ENCODE peak calls at places on chromosomes 5 and 9, in eight cellular contexts. D, W, J, T, X, E, F and Y are unnamed samples.

GRCh38 chr5:179802207-179802883 is 4.3 kb downstream of the MGAT4B start:
- DNase-seq in X (no peak), W (no peak), J (no peak), F (no peak), E (no peak), T (no peak), D (peak; percentile 69), Y (no peak)

GRCh38 chr5:176447538-176447981 is 625 bp upstream of the FAF2 start:
- DNase-seq in J (no peak), X (no peak), E (no peak), W (peak; percentile 63), T (no peak), F (no peak), D (no peak), Y (no peak)

GRCh38 chr5:148913493-148913892 is 87.1 kb downstream of the ADRB2 start:
- DNase-seq in J (no peak), T (no peak), W (no peak), X (no peak), F (no peak), E (no peak), D (no peak), Y (peak; percentile 14)

GRCh38 chr9:135061441-135061840 is 26.0 kb upstream of the OLFM1 start:
- DNase-seq in E (no peak), D (no peak), T (no peak), W (no peak), X (no peak), F (no peak), J (no peak), Y (no peak)

GRCh38 chr9:81693639-81694378 is 4.5 kb upstream of the TLE1 start:
- DNase-seq in F (no peak), D (no peak), T (no peak), W (no peak), J (no peak), E (no peak), X (no peak), Y (no peak)

GRCh38 chr5:10601246-10602030 is 37.6 kb downstream of the ANKRD33B start:
- DNase-seq in D (peak; percentile 92), X (peak; percentile 90), J (peak; percentile 76), F (peak; percentile 90), T (peak; percentile 92), E (peak; percentile 92), W (no peak), Y (peak; percentile 90)

GRCh38 chr5:176429972-176430371 is 13.6 kb upstream of the CLTB start:
- DNase-seq in D (no peak), W (no peak), E (no peak), F (peak; percentile 49), X (no peak), T (no peak), J (no peak), Y (no peak)

GRCh38 chr5:6439588-6440550 is 8.8 kb upstream of the UBE2QL1 start:
- DNase-seq in J (no peak), T (no peak), E (no peak), X (no peak), F (no peak), D (no peak), W (no peak), Y (no peak)

GRCh38 chr5:179700401-179700918 is 1.7 kb downstream of the CANX start:
- DNase-seq in E (no peak), J (no peak), W (no peak), T (peak; percentile 25), X (no peak), D (no peak), F (no peak), Y (peak; percentile 24)

GRCh38 chr9:36396985-36397384 is 3.1 kb downstream of the RNF38 start:
- DNase-seq in F (peak; percentile 29), W (no peak), D (no peak), E (no peak), X (no peak), J (no peak), T (peak; percentile 45), Y (no peak)

GRCh38 chr9:129885018-129885669 is 49.9 kb downstream of the USP20 start:
- DNase-seq in W (peak; percentile 31), E (no peak), F (no peak), X (no peak), T (no peak), D (peak; percentile 67), J (peak; percentile 68), Y (peak; percentile 46)

DNA sequence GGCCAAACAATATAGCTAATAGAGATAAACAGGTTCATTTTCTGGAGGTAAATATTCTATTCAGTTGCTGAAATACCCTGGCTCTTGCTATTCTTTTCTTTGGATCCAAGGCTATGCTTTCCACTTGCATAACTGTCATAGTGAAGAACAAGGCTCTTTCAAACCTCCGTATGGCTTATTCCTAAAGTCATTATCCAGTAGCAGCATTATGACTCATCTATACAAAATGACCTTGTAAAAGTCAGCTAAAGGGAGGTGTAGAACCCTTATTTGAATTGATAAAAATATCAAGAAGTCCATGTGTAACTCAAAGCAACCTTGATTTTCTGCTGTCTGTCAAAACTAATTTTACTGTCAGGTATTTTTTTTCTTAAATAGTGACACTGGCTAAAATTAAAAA is 447.8 kb downstream of the PLK2 start:
- DNase-seq in T (no peak), W (no peak), F (no peak), X (no peak), D (no peak), E (peak; percentile 4), J (no peak), Y (no peak)
- TF ChIP-seq CTCF in T (no peak), W (no peak), F (no peak), X (no peak), D (no peak), E (no peak), J (no peak), Y (no peak)

DNA sequence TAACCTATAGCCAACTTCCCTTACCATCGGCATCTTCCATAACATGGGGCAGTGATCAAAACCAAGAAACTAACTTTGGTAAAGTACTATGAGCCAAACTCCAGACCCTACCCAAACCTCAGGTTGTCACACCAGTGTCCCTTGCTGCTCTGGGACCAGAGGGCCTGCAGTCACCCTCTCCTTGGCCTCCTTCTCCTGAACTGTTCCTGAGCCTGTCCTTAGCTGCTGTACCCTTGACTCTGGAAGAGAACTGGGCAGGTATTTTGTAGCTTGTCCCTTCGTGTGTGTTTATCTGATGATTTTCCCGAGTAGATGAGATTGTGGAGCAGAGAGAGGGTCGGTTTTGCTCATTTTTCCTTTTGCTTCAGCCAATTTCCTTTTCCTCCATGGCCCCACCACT is 240.4 kb downstream of the SYK start:
- DNase-seq in W (no peak), E (no peak), D (no peak), X (no peak), F (no peak), J (no peak), T (no peak), Y (no peak)
- TF ChIP-seq CTCF in W (no peak), E (no peak), D (no peak), X (no peak), F (no peak), J (no peak), T (no peak), Y (no peak)

GRCh38 chr9:69193685-69194032 is 19.6 kb downstream of the TJP2 start:
- DNase-seq in D (no peak), X (no peak), T (no peak), E (no peak), J (no peak), W (no peak), F (peak; percentile 30), Y (no peak)
- TF ChIP-seq CTCF in D (no peak), X (no peak), T (no peak), E (no peak), J (no peak), W (no peak), F (no peak), Y (no peak)

DNA sequence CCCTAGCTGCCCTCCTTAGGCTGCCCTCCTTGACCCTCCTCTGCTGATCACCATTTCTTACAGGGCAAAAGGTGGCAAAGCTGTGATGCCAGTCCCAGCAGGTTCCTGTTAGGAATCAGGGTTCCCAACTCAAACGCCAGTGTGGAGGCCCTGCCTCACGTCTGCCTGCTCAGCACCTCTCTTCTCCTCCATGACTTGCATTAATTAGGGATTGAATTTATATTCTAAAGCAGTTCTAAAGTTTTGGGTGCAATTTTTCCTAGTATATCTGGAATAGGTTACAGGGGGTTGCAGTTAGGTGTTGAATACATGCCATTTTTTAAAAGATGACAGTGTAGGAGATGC is 13.2 kb upstream of the PLEKHG4B start:
- DNase-seq in W (no peak), J (no peak), T (no peak), F (no peak), D (no peak), E (no peak), X (no peak), Y (no peak)
- TF ChIP-seq CTCF in W (no peak), J (no peak), T (no peak), F (no peak), D (no peak), E (peak; percentile 43), X (no peak), Y (no peak)

GRCh38 chr5:110073534-110073933 is 383.8 kb downstream of the MAN2A1 start:
- DNase-seq in T (no peak), W (no peak), J (no peak), F (no peak), X (no peak), D (no peak), E (no peak), Y (no peak)
- TF ChIP-seq CTCF in T (no peak), W (no peak), J (no peak), F (no peak), X (no peak), D (no peak), E (no peak), Y (no peak)

GRCh38 chr5:95178046-95178651 is 106.7 kb downstream of the MCTP1 start:
- DNase-seq in J (no peak), F (peak; percentile 32), D (no peak), W (peak; percentile 80), X (no peak), T (peak; percentile 87), E (no peak), Y (peak; percentile 12)
- TF ChIP-seq CTCF in J (no peak), F (no peak), D (no peak), W (no peak), X (peak; percentile 30), T (peak; percentile 38), E (no peak), Y (peak; percentile 9)

GRCh38 chr9:96449844-96450612 is at the start of gene HABP4:
- DNase-seq in T (peak; percentile 92), D (peak; percentile 98), J (peak; percentile 96), F (peak; percentile 92), E (peak; percentile 91), W (peak; percentile 94), X (peak; percentile 97), Y (peak; percentile 94)
- TF ChIP-seq CTCF in T (no peak), D (no peak), J (no peak), F (no peak), E (no peak), W (no peak), X (peak; percentile 13), Y (no peak)